ENCODE peak calls at places on chromosomes 6 and 20, in six cellular contexts. E is heart left ventricle, G is transverse colon, C is tibial artery, W is right lobe of liver, L is cardiac muscle cell. P is an unnamed sample. For H3K4me1, the result is how much of the 10 kb centered on the place peaks cover.

GRCh38 chr6:16511048-16511660 is 250.1 kb downstream of the ATXN1 start:
- DNase-seq in E (no peak), G (no peak), C (no peak), W (no peak), L (peak), P (no peak)

GRCh38 chr6:169960531-169960890 is 209.1 kb downstream of the ERMARD start:
- DNase-seq in E (no peak), G (no peak), C (peak), W (no peak), L (no peak), P (no peak)

GRCh38 chr20:7375905-7376304 is 564.4 kb downstream of the HAO1 start:
- DNase-seq in E (no peak), G (no peak), C (no peak), W (no peak), L (peak), P (no peak)

GRCh38 chr20:54223285-54223684 is 15.4 kb downstream of the PFDN4 start:
- DNase-seq in E (no peak), G (no peak), C (no peak), W (no peak), L (no peak), P (no peak)

GRCh38 chr6:124924333-124924759 is 37.9 kb upstream of the RNF217 start:
- DNase-seq in E (no peak), G (no peak), C (no peak), W (no peak), L (no peak), P (no peak)

GRCh38 chr6:100479180-100480035 is 14.7 kb upstream of the SIM1 start:
- DNase-seq in E (no peak), G (no peak), C (no peak), W (no peak), L (peak), P (no peak)

GRCh38 chr6:131782764-131783163 is 25.1 kb upstream of the ENPP1 start:
- DNase-seq in E (no peak), G (peak), C (no peak), W (no peak), L (no peak), P (no peak)

GRCh38 chr20:9071976-9072726 is 3.3 kb downstream of the PLCB4 start:
- DNase-seq in E (no peak), G (no peak), C (no peak), W (no peak), L (no peak), P (no peak)

GRCh38 chr6:18277181-18278006 is 13.1 kb upstream of the DEK start:
- DNase-seq in E (no peak), G (no peak), C (no peak), W (no peak), L (peak), P (no peak)

GRCh38 chr20:33701629-33702450 is 15.7 kb upstream of the E2F1 start:
- DNase-seq in E (no peak), G (no peak), C (no peak), W (no peak), L (no peak), P (no peak)

GRCh38 chr6:7108196-7108963 is 619 bp downstream of the RREB1 start:
- DNase-seq in E (peak), G (peak), C (peak), W (peak), L (peak), P (peak)

GRCh38 chr6:79215233-79215824 is 19.2 kb downstream of the HMGN3 start:
- DNase-seq in E (no peak), G (no peak), C (no peak), W (no peak), L (peak), P (no peak)

GRCh38 chr6:138957484-138957883 is 30.6 kb downstream of the REPS1 start:
- DNase-seq in E (no peak), G (no peak), C (no peak), W (no peak), L (no peak), P (no peak)

GRCh38 chr6:157961829-157962228 is 19.8 kb upstream of the SYNJ2 start:
- DNase-seq in E (no peak), G (no peak), C (no peak), W (no peak), L (no peak), P (no peak)

GRCh38 chr6:4957521-4958231 is 46.2 kb downstream of the RPP40 start:
- DNase-seq in E (no peak), G (no peak), C (no peak), W (no peak), L (no peak), P (no peak)

GRCh38 chr20:9054176-9054575 is 14.7 kb upstream of the PLCB4 start:
- DNase-seq in E (no peak), G (no peak), C (no peak), W (no peak), L (no peak), P (no peak)

GRCh38 chr20:17835941-17836861 is 132.4 kb downstream of the SNX5 start:
- DNase-seq in E (peak), G (peak), C (peak), W (no peak), L (no peak), P (no peak)

GRCh38 chr6:69722683-69723082 is 74.1 kb downstream of the LMBRD1 start:
- DNase-seq in E (no peak), G (no peak), C (no peak), W (no peak), L (no peak), P (no peak)

GRCh38 chr20:36367907-36368306 is 61.8 kb downstream of the DLGAP4 start:
- DNase-seq in E (no peak), G (no peak), C (no peak), W (no peak), L (no peak), P (no peak)

GRCh38 chr6:116666869-116667268 is 1.7 kb downstream of the ZUP1 start:
- DNase-seq in E (no peak), G (no peak), C (no peak), W (no peak), L (no peak), P (no peak)

GRCh38 chr6:2942916-2943563 is 28.3 kb downstream of the SERPINB6 start:
- DNase-seq in E (no peak), G (no peak), C (no peak), W (no peak), L (peak), P (peak)

GRCh38 chr6:82953871-82954270 is 111.8 kb downstream of the UBE3D start:
- DNase-seq in E (peak), G (no peak), C (no peak), W (no peak), L (no peak), P (no peak)

GRCh38 chr6:161186173-161186769 is 87.6 kb downstream of the AGPAT4 start:
- DNase-seq in E (no peak), G (peak), C (peak), W (no peak), L (no peak), P (no peak)

GRCh38 chr6:10383312-10384063 is 31.4 kb downstream of the TFAP2A start:
- DNase-seq in E (no peak), G (no peak), C (no peak), W (no peak), L (no peak), P (no peak)

GRCh38 chr20:32538526-32538918 is 46.6 kb downstream of the NOL4L start:
- DNase-seq in E (no peak), G (no peak), C (no peak), W (no peak), L (peak), P (peak)

GRCh38 chr6:144262470-144263369 is 22.4 kb upstream of the UTRN start:
- DNase-seq in E (no peak), G (peak), C (no peak), W (no peak), L (no peak), P (peak)

GRCh38 chr6:121651420-121651819 is 216.0 kb downstream of the GJA1 start:
- DNase-seq in E (no peak), G (no peak), C (no peak), W (no peak), L (no peak), P (no peak)

GRCh38 chr6:82553863-82554531 is 190.4 kb downstream of the TPBG start:
- DNase-seq in E (no peak), G (no peak), C (no peak), W (no peak), L (no peak), P (no peak)

GRCh38 chr6:158780963-158781691 is 38.0 kb downstream of the EZR start:
- DNase-seq in E (no peak), G (peak), C (no peak), W (no peak), L (no peak), P (no peak)

GRCh38 chr20:41054463-41055230 is 26.0 kb downstream of the TOP1 start:
- DNase-seq in E (no peak), G (no peak), C (no peak), W (no peak), L (no peak), P (no peak)

GRCh38 chr20:41424546-41424945 is 57.9 kb upstream of the EMILIN3 start:
- DNase-seq in E (no peak), G (no peak), C (no peak), W (no peak), L (no peak), P (no peak)

GRCh38 chr20:19336601-19337000 is 124.2 kb downstream of the SLC24A3 start:
- DNase-seq in E (no peak), G (no peak), C (no peak), W (no peak), L (no peak), P (no peak)

GRCh38 chr6:139533573-139534471 is 159.4 kb upstream of the CITED2 start:
- DNase-seq in E (no peak), G (peak), C (no peak), W (no peak), L (peak), P (no peak)

GRCh38 chr20:25136643-25137559 is 55.0 kb upstream of the VSX1 start:
- DNase-seq in E (peak), G (peak), C (peak), W (peak), L (no peak), P (no peak)

GRCh38 chr6:109052852-109053251 is 41.8 kb downstream of the SESN1 start:
- DNase-seq in E (no peak), G (no peak), C (no peak), W (no peak), L (no peak), P (no peak)

GRCh38 chr20:4189375-4189774 is 174.0 kb upstream of the RNF24 start:
- DNase-seq in E (no peak), G (no peak), C (no peak), W (no peak), L (no peak), P (no peak)

GRCh38 chr6:158773581-158774449 is 45.4 kb downstream of the EZR start:
- DNase-seq in E (no peak), G (no peak), C (peak), W (no peak), L (no peak), P (no peak)

GRCh38 chr6:167210375-167211295 is 52.9 kb upstream of the GPR31 start:
- DNase-seq in E (no peak), G (no peak), C (no peak), W (peak), L (no peak), P (no peak)

GRCh38 chr6:90940812-90941481 is 354.1 kb upstream of the MAP3K7 start:
- DNase-seq in E (no peak), G (no peak), C (no peak), W (no peak), L (peak), P (no peak)

GRCh38 chr6:70668499-70668812 is 773 bp downstream of the SMAP1 start:
- DNase-seq in E (no peak), G (no peak), C (no peak), W (no peak), L (peak), P (peak)

GRCh38 chr20:2749343-2749950 is 51.0 kb downstream of the CPXM1 start:
- DNase-seq in E (no peak), G (no peak), C (no peak), W (no peak), L (no peak), P (no peak)

GRCh38 chr20:2751347-2751867 is 49.0 kb downstream of the CPXM1 start:
- DNase-seq in E (no peak), G (no peak), C (no peak), W (no peak), L (no peak), P (no peak)

GRCh38 chr20:2751868-2752630 is 48.4 kb downstream of the CPXM1 start:
- DNase-seq in E (no peak), G (peak), C (no peak), W (no peak), L (peak), P (peak)

GRCh38 chr20:2749951-2750342 is 50.5 kb downstream of the CPXM1 start:
- DNase-seq in E (no peak), G (peak), C (no peak), W (no peak), L (no peak), P (no peak)

DNA sequence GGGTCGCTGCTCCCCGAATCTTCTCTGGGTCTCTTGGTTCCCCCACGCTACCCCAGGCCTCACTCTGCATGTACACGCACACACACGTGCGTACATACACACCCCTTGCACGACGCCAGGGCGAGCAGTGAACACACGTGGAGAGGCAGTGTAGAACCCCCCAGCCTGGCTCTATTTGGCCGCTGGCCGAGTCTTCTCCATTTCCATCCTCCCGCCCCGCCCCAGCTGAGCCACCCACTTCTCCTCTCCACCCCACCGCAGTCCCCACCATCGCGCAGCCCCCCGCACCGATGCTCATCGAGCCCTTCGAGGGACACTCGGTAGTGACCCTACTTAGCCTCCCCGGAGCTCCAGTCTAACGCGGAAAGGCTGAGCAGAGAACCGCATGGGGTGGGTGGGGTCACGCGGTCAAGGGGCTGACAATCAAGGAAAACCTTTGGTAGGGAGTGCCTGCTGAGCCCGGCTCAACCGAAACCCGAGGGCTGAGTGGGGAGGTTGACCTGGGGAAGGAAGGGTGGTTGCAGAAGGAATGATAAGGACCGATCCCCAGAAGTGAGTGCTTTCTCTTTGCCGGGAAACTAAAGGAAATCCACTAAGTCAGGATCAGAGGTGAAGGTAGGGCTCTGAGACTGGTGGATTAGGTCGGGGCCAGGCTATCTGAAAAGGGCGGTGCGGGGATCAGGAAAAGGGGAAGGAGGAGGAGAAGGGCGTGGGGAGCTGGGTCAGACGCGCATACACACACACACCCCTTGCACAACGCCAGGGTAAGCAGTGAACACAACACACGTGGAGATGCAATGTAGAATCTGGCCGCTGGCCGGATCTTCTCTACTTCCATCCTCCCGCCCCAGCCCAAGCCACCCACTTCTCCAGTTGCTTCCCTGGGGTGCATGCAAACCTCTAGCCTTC is 49.8 kb downstream of the CPXM1 start:
- DNase-seq in E (peak), G (peak), C (no peak), W (no peak), L (no peak), P (no peak)
- H3K4me3 ChIP-seq in E (peak), G (no peak), C (peak), W (no peak), L (no peak), P (peak)

GRCh38 chr20:10922521-10922920 is 248.7 kb upstream of the JAG1 start:
- DNase-seq in E (no peak), G (no peak), C (no peak), W (no peak), L (no peak), P (no peak)
- H3K27ac ChIP-seq in E (no peak), G (no peak), C (peak), W (no peak), L (no peak), P (no peak)

DNA sequence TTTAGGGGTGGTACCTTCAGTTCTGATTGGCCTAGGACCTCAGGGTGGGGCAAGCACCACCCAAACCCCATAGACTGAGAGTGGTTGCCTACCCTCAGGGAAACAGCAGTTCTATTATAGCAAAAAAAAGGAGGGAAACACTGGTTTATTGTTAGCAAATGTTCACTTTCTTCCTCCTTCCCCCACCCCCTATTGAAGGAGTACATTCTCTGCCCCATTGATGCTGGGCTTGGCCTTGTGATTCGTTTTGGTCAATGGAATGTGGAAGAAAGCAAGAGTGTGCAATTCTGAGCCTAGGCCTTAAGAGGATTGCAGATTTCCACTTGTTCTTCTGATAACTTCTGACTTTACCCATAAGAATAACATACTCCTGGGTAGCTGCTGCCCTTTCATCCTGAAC is 255.8 kb downstream of the NFATC2 start:
- DNase-seq in E (no peak), G (no peak), C (no peak), W (no peak), L (no peak), P (no peak)
- H3K4me1 ChIP-seq in E (under half), G (under half), C (under half), W (under half), L (under half), P (under half)

GRCh38 chr20:63657260-63657936 is 714 bp upstream of the RTEL1 start:
- DNase-seq in E (no peak), G (no peak), C (no peak), W (no peak), L (no peak), P (no peak)
- H3K4me3 ChIP-seq in E (peak), G (peak), C (peak), W (peak), L (no peak), P (peak)

GRCh38 chr6:84772428-84773132 is 8.2 kb upstream of the TBX18 start:
- DNase-seq in E (no peak), G (no peak), C (peak), W (no peak), L (no peak), P (no peak)

GRCh38 chr6:84776392-84776791 is 12.0 kb upstream of the TBX18 start:
- DNase-seq in E (no peak), G (no peak), C (no peak), W (no peak), L (no peak), P (no peak)

GRCh38 chr6:84773133-84773430 is 8.7 kb upstream of the TBX18 start:
- DNase-seq in E (no peak), G (no peak), C (no peak), W (no peak), L (no peak), P (no peak)

GRCh38 chr6:84773431-84774173 is 9.2 kb upstream of the TBX18 start:
- DNase-seq in E (peak), G (no peak), C (peak), W (peak), L (peak), P (no peak)

DNA sequence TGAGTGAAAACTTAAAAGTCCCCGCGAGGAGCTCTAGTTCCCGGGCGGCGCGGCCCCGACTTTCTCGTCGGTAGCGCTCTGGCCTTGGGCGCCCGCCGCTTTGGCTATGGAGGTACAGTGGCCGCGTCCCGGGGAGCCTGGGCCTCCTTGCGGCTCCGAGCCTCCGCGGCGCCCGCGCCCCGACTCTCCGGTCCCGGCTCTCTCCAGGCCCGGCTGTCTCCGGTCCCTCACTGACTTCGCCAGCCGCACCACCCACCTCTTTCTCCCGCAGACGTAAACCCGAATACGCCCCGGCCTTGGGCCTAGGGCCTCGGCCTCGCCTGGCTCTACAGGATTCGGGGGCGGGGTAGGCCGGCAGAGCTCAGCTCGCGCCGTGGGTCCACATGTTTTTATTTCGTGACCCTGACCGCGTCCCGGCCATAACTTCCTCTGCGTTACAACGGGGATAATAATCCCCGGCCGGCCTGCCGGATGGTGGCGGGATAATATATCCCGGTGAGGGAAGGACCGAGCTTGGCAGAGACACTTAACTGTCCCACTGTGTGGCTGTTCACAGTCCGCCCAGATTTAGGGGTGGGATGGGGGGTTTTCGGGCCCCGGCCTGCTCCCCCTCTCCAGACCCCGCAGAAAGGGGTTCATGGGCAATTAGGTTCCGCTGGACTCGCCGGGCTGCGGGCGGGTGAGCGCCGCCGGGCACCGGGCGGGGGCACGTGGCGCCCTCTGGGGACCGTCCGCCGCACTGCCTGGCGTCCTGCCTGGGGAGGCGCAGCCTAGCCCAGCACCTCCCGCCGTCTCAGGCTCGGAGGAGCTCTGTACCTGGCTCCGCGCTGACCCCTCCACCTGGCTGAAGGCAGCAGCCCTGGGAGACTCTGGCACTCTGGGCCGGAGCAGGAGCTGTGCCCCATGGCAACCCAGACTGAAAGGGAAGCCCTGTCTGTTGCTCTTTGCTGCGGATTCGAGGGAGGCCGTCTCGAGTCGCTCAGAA is 10.1 kb upstream of the TBX18 start:
- DNase-seq in E (peak), G (no peak), C (peak), W (peak), L (peak), P (no peak)
- H3K27ac ChIP-seq in E (peak), G (no peak), C (peak), W (no peak), L (no peak), P (no peak)

DNA sequence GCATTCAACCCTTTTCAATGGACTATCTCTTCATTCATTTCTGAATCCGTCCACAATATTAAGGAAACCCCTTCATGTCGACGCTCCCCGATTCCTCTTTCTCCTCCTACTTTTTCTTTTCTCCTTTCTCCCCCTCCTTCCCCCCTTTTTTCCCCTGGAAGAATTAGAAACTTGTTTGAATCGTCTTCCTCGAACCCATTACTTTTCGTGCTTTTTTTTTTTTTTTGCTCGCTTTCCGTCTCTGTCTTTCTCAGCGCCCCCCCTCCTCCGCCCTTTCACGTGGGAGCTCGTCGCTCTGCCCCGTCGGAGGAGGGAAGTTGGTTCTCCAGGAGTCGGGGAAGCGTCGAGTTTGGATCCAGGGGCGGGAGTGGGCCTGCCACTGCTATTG is 2.3 kb upstream of the NKX2-2 start:
- DNase-seq in E (no peak), G (no peak), C (no peak), W (no peak), L (no peak), P (no peak)
- H3K4me1 ChIP-seq in E (under half), G (under half), C (half or more), W (under half), L (under half), P (under half)